ENCODE peak calls at places on chromosome 2, in five cellular contexts. S, D, N, A and E are unnamed samples.

GRCh38 chr2:44528595-44528994 is 166.8 kb downstream of the CAMKMT start:
- DNase-seq in S (no peak), D (no peak), N (no peak), A (no peak), E (no peak)

GRCh38 chr2:64608867-64609228 is 44.9 kb downstream of the SERTAD2 start:
- DNase-seq in S (no peak), D (no peak), N (no peak), A (no peak), E (peak; percentile 28)

GRCh38 chr2:85704038-85704437 is 9.9 kb downstream of the GNLY start:
- DNase-seq in S (no peak), D (no peak), N (no peak), A (no peak), E (no peak)

GRCh38 chr2:156445311-156446218 is 9.4 kb downstream of the GPD2 start:
- DNase-seq in S (no peak), D (no peak), N (no peak), A (no peak), E (no peak)

GRCh38 chr2:168186452-168186851 is 60.9 kb downstream of the STK39 start:
- DNase-seq in S (no peak), D (no peak), N (no peak), A (no peak), E (no peak)

GRCh38 chr2:176554107-176555048 is 285.1 kb downstream of the MTX2 start:
- DNase-seq in S (peak; percentile 29), D (peak; percentile 46), N (peak; percentile 62), A (no peak), E (no peak)

GRCh38 chr2:16167471-16168426 is 227.4 kb downstream of the MYCN start:
- DNase-seq in S (no peak), D (no peak), N (no peak), A (no peak), E (no peak)

GRCh38 chr2:1209761-1210160 is 203.5 kb upstream of the TPO start:
- DNase-seq in S (no peak), D (no peak), N (no peak), A (no peak), E (no peak)

GRCh38 chr2:28544405-28544914 is 48.6 kb downstream of the PLB1 start:
- DNase-seq in S (no peak), D (peak; percentile 44), N (no peak), A (no peak), E (no peak)

GRCh38 chr2:158723921-158724802 is 71.0 kb upstream of the DAPL1 start:
- DNase-seq in S (peak; percentile 38), D (no peak), N (no peak), A (no peak), E (no peak)

GRCh38 chr2:153870308-153870707 is 1.4 kb upstream of the GALNT13 start:
- DNase-seq in S (no peak), D (no peak), N (no peak), A (no peak), E (no peak)

GRCh38 chr2:23386422-23387220 is 1.6 kb downstream of the KLHL29 start:
- DNase-seq in S (peak; percentile 31), D (peak; percentile 41), N (peak; percentile 43), A (no peak), E (peak; percentile 24)

GRCh38 chr2:10161961-10162441 is 39.5 kb downstream of the RRM2 start:
- DNase-seq in S (no peak), D (no peak), N (no peak), A (no peak), E (no peak)

GRCh38 chr2:112985090-112985489 is 7.3 kb downstream of the IL36G start:
- DNase-seq in S (no peak), D (no peak), N (peak; percentile 36), A (no peak), E (no peak)

GRCh38 chr2:192195548-192196418 is 1.1 kb upstream of the TMEFF2 start:
- DNase-seq in S (peak; percentile 25), D (peak; percentile 16), N (no peak), A (no peak), E (peak; percentile 10)

GRCh38 chr2:86033751-86034680 is 71.7 kb downstream of the POLR1A start:
- DNase-seq in S (no peak), D (no peak), N (no peak), A (no peak), E (no peak)

GRCh38 chr2:217433522-217433921 is 569.3 kb downstream of the TNS1 start:
- DNase-seq in S (no peak), D (peak; percentile 49), N (no peak), A (no peak), E (no peak)

GRCh38 chr2:229054311-229054710 is 216.8 kb downstream of the PID1 start:
- DNase-seq in S (no peak), D (no peak), N (no peak), A (no peak), E (no peak)

GRCh38 chr2:172307800-172308199 is 119.6 kb upstream of the ITGA6 start:
- DNase-seq in S (peak; percentile 12), D (no peak), N (no peak), A (no peak), E (peak; percentile 36)

GRCh38 chr2:65031341-65032015 is 24.7 kb upstream of the CEP68 start:
- DNase-seq in S (no peak), D (no peak), N (peak; percentile 65), A (no peak), E (no peak)

GRCh38 chr2:72953976-72954375 is 36.7 kb downstream of the EMX1 start:
- DNase-seq in S (no peak), D (no peak), N (peak; percentile 53), A (no peak), E (no peak)

GRCh38 chr2:7609556-7610323 is 692.5 kb downstream of the RNF144A start:
- DNase-seq in S (no peak), D (no peak), N (peak; percentile 65), A (no peak), E (no peak)

GRCh38 chr2:134727385-134727784 is 8.6 kb upstream of the TMEM163 start:
- DNase-seq in S (no peak), D (no peak), N (no peak), A (no peak), E (no peak)

GRCh38 chr2:219396863-219397457 is 9.2 kb upstream of the DNPEP start:
- DNase-seq in S (no peak), D (no peak), N (no peak), A (no peak), E (no peak)